ENCODE peak calls at places on chromosomes 2 and 18, in six cellular contexts. D is GM12878, M is A549, H is K562, U is HepG2, G is endothelial cell of umbilical vein. Y is an unnamed sample.

GRCh38 chr2:85181844-85182456 is 48.8 kb downstream of the TCF7L1 start:
- DNase-seq in D (no peak), M (no peak), H (no peak), U (no peak), G (no peak), Y (no peak)

GRCh38 chr18:9113468-9114149 is 11.1 kb downstream of the NDUFV2 start:
- DNase-seq in D (no peak), M (no peak), H (no peak), U (no peak), G (no peak), Y (no peak)

GRCh38 chr2:237603718-237604362 is 13.3 kb upstream of the RAB17 start:
- DNase-seq in D (peak; percentile 35), M (no peak), H (no peak), U (peak; percentile 40), G (peak; percentile 96), Y (peak; percentile 29)

GRCh38 chr2:96325884-96326255 is 753 bp downstream of the ITPRIPL1 start:
- DNase-seq in D (no peak), M (no peak), H (no peak), U (no peak), G (no peak), Y (peak; percentile 34)

GRCh38 chr2:135899567-135899966 is 23.3 kb upstream of the MCM6 start:
- DNase-seq in D (no peak), M (no peak), H (no peak), U (peak; percentile 33), G (no peak), Y (no peak)

GRCh38 chr18:73151086-73151485 is 283.3 kb upstream of the NETO1 start:
- DNase-seq in D (no peak), M (no peak), H (no peak), U (no peak), G (no peak), Y (no peak)

GRCh38 chr2:69660637-69661036 is 17.1 kb upstream of the AAK1 start:
- DNase-seq in D (no peak), M (no peak), H (no peak), U (no peak), G (peak; percentile 30), Y (no peak)

GRCh38 chr2:46719499-46719898 is 196.1 kb downstream of the MCFD2 start:
- DNase-seq in D (no peak), M (peak; percentile 29), H (no peak), U (no peak), G (peak; percentile 28), Y (no peak)

GRCh38 chr2:130997198-130997597 is 96.1 kb downstream of the FAM168B start:
- DNase-seq in D (no peak), M (no peak), H (no peak), U (no peak), G (no peak), Y (no peak)

GRCh38 chr2:112155331-112156151 is 17.4 kb downstream of the FBLN7 start:
- DNase-seq in D (no peak), M (no peak), H (no peak), U (no peak), G (peak; percentile 33), Y (no peak)

GRCh38 chr2:240252191-240252871 is 111.9 kb upstream of the OTOS start:
- DNase-seq in D (no peak), M (no peak), H (no peak), U (no peak), G (no peak), Y (no peak)

GRCh38 chr18:57737661-57738060 is 65.5 kb downstream of the ATP8B1 start:
- DNase-seq in D (no peak), M (peak; percentile 60), H (no peak), U (peak; percentile 83), G (no peak), Y (peak; percentile 96)

GRCh38 chr2:85266424-85267041 is 61.3 kb downstream of the TGOLN2 start:
- DNase-seq in D (no peak), M (peak; percentile 67), H (peak; percentile 87), U (peak; percentile 70), G (peak; percentile 25), Y (peak; percentile 73)

GRCh38 chr2:219446101-219446504 is 11.5 kb downstream of the SPEG start:
- DNase-seq in D (no peak), M (no peak), H (no peak), U (no peak), G (peak; percentile 80), Y (peak; percentile 70)

GRCh38 chr2:43539991-43540860 is 55.6 kb downstream of the THADA start:
- DNase-seq in D (no peak), M (peak; percentile 22), H (no peak), U (no peak), G (no peak), Y (peak; percentile 65)

GRCh38 chr2:95024960-95025405 is 525 bp upstream of the MAL start:
- DNase-seq in D (no peak), M (no peak), H (no peak), U (no peak), G (no peak), Y (no peak)

GRCh38 chr2:102111823-102112222 is 30.7 kb upstream of the IL1R1 start:
- DNase-seq in D (no peak), M (no peak), H (no peak), U (peak; percentile 71), G (no peak), Y (no peak)

GRCh38 chr18:48340502-48340901 is 68.7 kb downstream of the ZBTB7C start:
- DNase-seq in D (no peak), M (no peak), H (no peak), U (no peak), G (no peak), Y (no peak)

GRCh38 chr18:11052800-11053199 is 96.6 kb downstream of the PIEZO2 start:
- DNase-seq in D (no peak), M (no peak), H (no peak), U (no peak), G (no peak), Y (no peak)

GRCh38 chr2:38734299-38735058 is 16.7 kb downstream of the SRSF7 start:
- DNase-seq in D (no peak), M (no peak), H (no peak), U (no peak), G (no peak), Y (no peak)

GRCh38 chr2:38835015-38835601 is 40.6 kb downstream of the DHX57 start:
- DNase-seq in D (no peak), M (no peak), H (no peak), U (peak; percentile 55), G (peak; percentile 40), Y (peak; percentile 51)

GRCh38 chr2:223724831-223725230 is 112.6 kb downstream of the AP1S3 start:
- DNase-seq in D (no peak), M (no peak), H (no peak), U (no peak), G (peak; percentile 44), Y (no peak)

GRCh38 chr2:27885246-27885645 is 4.9 kb downstream of the RBKS start:
- DNase-seq in D (no peak), M (no peak), H (no peak), U (no peak), G (no peak), Y (no peak)

GRCh38 chr2:182078988-182079602 is 93.4 kb downstream of the PPP1R1C start:
- DNase-seq in D (no peak), M (no peak), H (no peak), U (no peak), G (no peak), Y (no peak)

GRCh38 chr2:182081602-182082260 is 96.1 kb downstream of the PPP1R1C start:
- DNase-seq in D (no peak), M (no peak), H (no peak), U (no peak), G (no peak), Y (no peak)

GRCh38 chr2:182073613-182074012 is 88.0 kb downstream of the PPP1R1C start:
- DNase-seq in D (no peak), M (no peak), H (no peak), U (no peak), G (no peak), Y (no peak)

GRCh38 chr2:182077023-182077422 is 91.4 kb downstream of the PPP1R1C start:
- DNase-seq in D (no peak), M (no peak), H (no peak), U (no peak), G (no peak), Y (no peak)

GRCh38 chr2:182077451-182078142 is 91.9 kb downstream of the PPP1R1C start:
- DNase-seq in D (no peak), M (peak; percentile 10), H (no peak), U (peak; percentile 79), G (peak; percentile 84), Y (peak; percentile 76)
- TF ChIP-seq MYC in D (no peak), M (no peak), H (no peak), U (no peak), G (no peak), Y (no peak)

GRCh38 chr2:120863661-120864320 is 128.1 kb downstream of the GLI2 start:
- DNase-seq in D (no peak), M (peak; percentile 72), H (peak; percentile 87), U (no peak), G (no peak), Y (no peak)

GRCh38 chr2:120864981-120865380 is 129.3 kb downstream of the GLI2 start:
- DNase-seq in D (no peak), M (no peak), H (no peak), U (no peak), G (no peak), Y (no peak)

GRCh38 chr2:120866483-120867140 is 130.9 kb downstream of the GLI2 start:
- DNase-seq in D (no peak), M (no peak), H (no peak), U (no peak), G (no peak), Y (no peak)

GRCh38 chr2:120866071-120866470 is 130.4 kb downstream of the GLI2 start:
- DNase-seq in D (no peak), M (no peak), H (no peak), U (no peak), G (no peak), Y (no peak)

DNA sequence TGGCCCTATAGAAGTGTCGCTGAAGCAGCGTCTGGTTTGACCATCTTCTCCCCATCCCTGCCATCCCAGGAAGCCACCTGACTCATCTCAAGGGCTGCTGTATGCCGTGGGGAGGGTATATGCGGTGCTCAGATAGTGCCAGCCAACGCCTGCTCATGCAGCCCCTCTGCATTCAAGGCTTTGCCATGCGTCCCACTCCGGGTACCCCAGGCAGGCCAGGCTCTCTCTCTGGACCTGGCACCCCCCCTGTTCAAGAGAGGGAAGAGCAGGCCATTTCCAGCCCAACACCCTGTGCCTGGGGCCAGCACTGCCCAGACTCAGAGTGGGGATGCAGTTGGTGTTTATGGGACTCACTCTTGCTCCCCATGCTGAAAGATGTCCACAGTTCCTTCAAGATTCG is 130.0 kb downstream of the GLI2 start:
- DNase-seq in D (no peak), M (no peak), H (no peak), U (no peak), G (no peak), Y (no peak)
- TF ChIP-seq MAX in D (no peak), M (no peak), H (no peak), U (no peak), G (no peak), Y (no peak)

GRCh38 chr18:55384551-55385275 is 203.3 kb downstream of the TCF4 start:
- DNase-seq in D (no peak), M (no peak), H (peak; percentile 53), U (peak; percentile 7), G (peak; percentile 67), Y (peak; percentile 39)
- TF ChIP-seq CTCF in D (peak; percentile 62), M (no peak), H (peak; percentile 62), U (peak; percentile 45), G (peak; percentile 74), Y (peak; percentile 83)

DNA sequence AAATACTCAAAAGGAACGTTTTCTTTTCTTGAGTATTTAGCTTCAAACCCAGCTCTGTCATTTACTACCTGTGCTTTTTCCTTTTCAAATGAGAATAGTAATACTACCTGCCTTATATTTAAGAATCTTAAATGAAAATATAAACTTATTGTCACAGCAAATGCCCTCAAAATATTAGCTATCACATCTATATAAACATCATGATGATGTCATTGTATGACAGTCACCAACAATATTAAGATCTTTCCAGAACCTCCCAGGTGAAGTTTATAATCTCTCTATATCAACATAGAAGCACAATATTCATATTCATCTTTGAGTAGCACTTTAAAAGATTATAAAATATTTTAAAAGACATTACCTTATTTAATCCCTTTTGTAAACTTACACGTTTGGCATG is 92.2 kb downstream of the DOK6 start:
- DNase-seq in D (no peak), M (no peak), H (no peak), U (no peak), G (no peak), Y (no peak)
- TF ChIP-seq MYC in D (no peak), M (no peak), H (no peak), U (no peak), G (no peak), Y (no peak)